ENCODE peak calls at places on chromosomes 6 and 20, in four cellular contexts. U is CD8-positive, alpha-beta T cell; L is uterus; J is body of pancreas. T is an unnamed sample. For H3K27me3, the result is how much of the 10 kb centered on the place peaks cover.

GRCh38 chr20:34834459-34834893 is 9.0 kb upstream of the NCOA6 start:
- DNase-seq in J (no peak), L (no peak), U (no peak), T (no peak)

GRCh38 chr6:37517411-37517812 is 17.7 kb upstream of the CCDC167 start:
- DNase-seq in J (no peak), L (no peak), U (peak), T (no peak)

GRCh38 chr6:6320901-6321300 is 439 bp upstream of the F13A1 start:
- DNase-seq in L (no peak), J (no peak), U (no peak), T (no peak)

GRCh38 chr20:62765021-62765420 is 31.3 kb upstream of the MRGBP start:
- DNase-seq in J (no peak), U (no peak), L (no peak), T (no peak)

GRCh38 chr20:62066983-62067433 is 1.3 kb upstream of the TAF4 start:
- DNase-seq in U (no peak), L (no peak), J (no peak), T (no peak)

GRCh38 chr6:102766946-102767345 is 1373.4 kb downstream of the GRIK2 start:
- DNase-seq in U (no peak), L (no peak), J (no peak), T (no peak)

GRCh38 chr20:675453-676314 is at the start of gene SCRT2:
- DNase-seq in U (peak), L (peak), J (peak), T (peak)

GRCh38 chr6:157200611-157201010 is 122.7 kb downstream of the TMEM242 start:
- DNase-seq in U (no peak), L (no peak), J (peak), T (no peak)

GRCh38 chr6:134029495-134030455 is 22.6 kb downstream of the SLC2A12 start:
- DNase-seq in U (no peak), J (no peak), L (no peak), T (no peak)

GRCh38 chr6:56521454-56521853 is 121.2 kb downstream of the DST start:
- DNase-seq in U (no peak), L (no peak), J (no peak), T (no peak)

GRCh38 chr6:118152524-118152923 is 245.5 kb downstream of the SLC35F1 start:
- DNase-seq in U (no peak), J (no peak), L (no peak), T (no peak)

GRCh38 chr20:25065625-25066338 is 7.8 kb upstream of the ACSS1 start:
- DNase-seq in J (peak), U (peak), L (peak), T (peak)

GRCh38 chr20:952196-952795 is 36.2 kb upstream of the ANGPT4 start:
- DNase-seq in L (no peak), J (no peak), U (no peak), T (no peak)

GRCh38 chr6:47306887-47307286 is 2.8 kb downstream of the TNFRSF21 start:
- DNase-seq in J (no peak), U (no peak), L (no peak), T (no peak)

GRCh38 chr20:52268184-52268583 is 76.6 kb upstream of the ZFP64 start:
- DNase-seq in U (no peak), L (no peak), J (no peak), T (no peak)

GRCh38 chr20:20472690-20473274 is 104.9 kb downstream of the INSM1 start:
- DNase-seq in J (no peak), L (no peak), U (no peak), T (no peak)
- H3K27me3 ChIP-seq in J (under half), L (under half), U (under half), T (under half)

GRCh38 chr6:131958095-131958494 is 6.9 kb upstream of the CCN2 start:
- DNase-seq in U (no peak), J (no peak), L (no peak), T (no peak)
- H3K27ac ChIP-seq in U (no peak), J (no peak), L (no peak), T (no peak)

DNA sequence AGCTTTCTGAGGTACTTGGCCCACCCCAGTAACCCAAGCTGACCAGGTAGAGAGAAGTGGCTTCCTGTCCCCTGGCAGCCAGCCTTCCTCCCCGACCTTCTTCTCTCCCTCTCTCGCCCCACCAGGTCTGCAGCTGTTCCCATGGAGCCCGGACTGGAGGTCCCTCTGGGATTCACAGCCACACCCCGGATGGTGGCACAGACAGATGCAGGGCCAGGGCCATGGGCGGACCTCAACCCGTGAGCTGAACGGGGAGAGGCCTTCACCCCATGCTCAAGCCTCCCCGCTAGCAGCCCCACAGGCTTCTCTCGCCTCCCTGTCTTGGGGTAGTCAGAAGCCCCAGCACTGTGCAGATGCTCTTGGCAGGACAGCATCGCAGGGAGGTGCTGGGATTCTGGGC is 41.3 kb downstream of the CPXM1 start:
- DNase-seq in J (no peak), L (no peak), U (no peak), T (no peak)
- H3K27me3 ChIP-seq in J (under half), L (under half), U (under half), T (under half)

DNA sequence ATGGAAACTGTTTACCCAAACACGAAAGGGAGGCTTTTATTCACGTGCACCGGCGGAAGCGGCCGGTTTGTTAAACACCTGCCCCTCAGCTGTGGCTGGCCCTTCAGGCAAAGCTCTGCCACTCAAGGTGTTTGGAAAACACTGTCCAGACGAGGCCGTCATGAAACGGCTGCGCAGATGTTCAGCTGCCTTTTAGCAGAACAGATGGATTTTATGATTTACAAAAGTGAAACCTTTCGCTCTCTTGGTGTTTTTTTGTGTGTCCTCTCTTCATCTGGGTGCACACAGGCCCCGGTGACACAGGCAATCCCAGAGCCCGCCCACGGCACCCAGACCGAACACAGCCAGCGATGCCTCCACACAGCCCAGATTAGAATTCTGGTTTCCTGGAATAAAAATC is 397.0 kb downstream of the SMOC2 start:
- DNase-seq in L (no peak), J (no peak), U (no peak), T (no peak)
- H3K27ac ChIP-seq in L (no peak), J (no peak), U (no peak), T (no peak)

T was measured in aorta.